ENCODE peak calls at places on chromosomes 11 and 22, in eight cellular contexts. B is pancreas; R is bronchial epithelial cell; A is fibroblast of mammary gland; N is dorsolateral prefrontal cortex; J is osteocyte; W is CD8-positive, alpha-beta T cell; S is astrocyte of the spinal cord. Y is an unnamed sample.

GRCh38 chr22:30906946-30907345 is 61.6 kb downstream of the MORC2 start:
- DNase-seq in B (no peak), R (no peak), A (no peak), N (no peak), J (peak), W (no peak), S (no peak), Y (no peak)

GRCh38 chr22:49753276-49753884 is 74.3 kb downstream of the BRD1 start:
- DNase-seq in B (peak), R (no peak), A (no peak), N (peak), J (no peak), W (no peak), S (no peak), Y (no peak)

GRCh38 chr11:47524200-47524874 is 28.6 kb downstream of the CELF1 start:
- DNase-seq in B (no peak), R (peak), A (peak), N (peak), J (no peak), W (no peak), S (peak), Y (no peak)

GRCh38 chr22:24827305-24827704 is 21.3 kb downstream of the SGSM1 start:
- DNase-seq in B (peak), R (no peak), A (no peak), N (no peak), J (no peak), W (no peak), S (no peak), Y (no peak)

GRCh38 chr22:35349704-35350538 is 31.0 kb upstream of the HMOX1 start:
- DNase-seq in B (no peak), R (no peak), A (no peak), N (no peak), J (no peak), W (no peak), S (peak), Y (no peak)

GRCh38 chr11:4448995-4449394 is at the start of gene OR52K2:
- DNase-seq in B (no peak), R (no peak), A (no peak), N (no peak), J (no peak), W (no peak), S (no peak), Y (no peak)

GRCh38 chr11:79925570-79925969 is 484.7 kb upstream of the TENM4 start:
- DNase-seq in B (no peak), R (no peak), A (no peak), N (no peak), J (no peak), W (no peak), S (no peak), Y (no peak)

GRCh38 chr11:1292018-1292643 is 17.3 kb downstream of the TOLLIP start:
- DNase-seq in B (no peak), R (no peak), A (no peak), N (peak), J (no peak), W (no peak), S (no peak), Y (no peak)

DNA sequence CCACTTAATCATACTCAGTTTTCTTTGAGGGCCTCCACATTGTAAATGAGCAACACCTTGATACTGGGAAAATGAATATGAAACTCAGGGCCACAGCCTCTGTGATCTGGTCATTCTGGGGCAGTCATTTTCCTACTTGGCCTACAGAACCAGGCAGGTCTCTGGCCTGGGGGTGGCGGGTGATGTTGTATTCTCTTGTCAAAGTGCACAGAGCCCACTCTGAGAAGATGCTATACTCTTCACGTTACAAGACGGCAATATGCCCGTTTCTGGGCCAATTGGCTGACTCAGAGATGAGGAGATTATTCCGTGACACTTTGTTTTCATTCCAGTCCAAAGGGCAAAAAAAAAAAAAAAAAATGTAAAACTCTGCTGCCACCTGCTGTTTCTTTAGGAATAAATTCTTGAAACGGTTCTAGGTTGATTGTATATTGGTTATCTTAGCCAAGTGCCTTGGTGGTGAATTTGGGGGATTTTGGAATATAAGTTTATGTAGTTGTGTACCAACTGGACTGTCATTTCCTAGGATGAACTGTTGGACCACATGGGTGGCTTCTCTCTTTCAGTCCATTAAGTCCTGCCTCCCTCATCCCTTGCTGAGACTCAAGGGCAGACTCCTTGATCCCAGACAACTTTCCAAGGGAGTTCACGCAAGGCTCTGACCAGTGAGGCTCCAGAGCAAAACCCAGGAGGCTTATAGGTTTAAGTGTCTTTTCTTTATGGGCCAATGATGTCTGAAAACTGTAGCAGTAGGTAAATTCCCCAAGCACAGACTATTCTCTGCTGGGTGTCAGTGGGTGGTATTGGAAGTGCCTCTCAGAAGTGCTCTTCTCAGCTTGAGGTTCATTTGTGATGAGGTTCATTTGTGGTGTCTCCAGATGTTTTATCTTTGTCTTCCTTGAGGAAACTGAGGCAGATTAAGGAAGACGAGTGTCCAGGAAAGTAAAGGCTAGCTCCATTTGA is 18.2 kb downstream of the ADM start:
- DNase-seq in B (no peak), R (peak), A (peak), N (no peak), J (no peak), W (no peak), S (peak), Y (no peak)
- TF ChIP-seq CTCF in B (no peak), R (peak), A (peak), N (peak), J (peak), W (peak), S (peak), Y (peak)

DNA sequence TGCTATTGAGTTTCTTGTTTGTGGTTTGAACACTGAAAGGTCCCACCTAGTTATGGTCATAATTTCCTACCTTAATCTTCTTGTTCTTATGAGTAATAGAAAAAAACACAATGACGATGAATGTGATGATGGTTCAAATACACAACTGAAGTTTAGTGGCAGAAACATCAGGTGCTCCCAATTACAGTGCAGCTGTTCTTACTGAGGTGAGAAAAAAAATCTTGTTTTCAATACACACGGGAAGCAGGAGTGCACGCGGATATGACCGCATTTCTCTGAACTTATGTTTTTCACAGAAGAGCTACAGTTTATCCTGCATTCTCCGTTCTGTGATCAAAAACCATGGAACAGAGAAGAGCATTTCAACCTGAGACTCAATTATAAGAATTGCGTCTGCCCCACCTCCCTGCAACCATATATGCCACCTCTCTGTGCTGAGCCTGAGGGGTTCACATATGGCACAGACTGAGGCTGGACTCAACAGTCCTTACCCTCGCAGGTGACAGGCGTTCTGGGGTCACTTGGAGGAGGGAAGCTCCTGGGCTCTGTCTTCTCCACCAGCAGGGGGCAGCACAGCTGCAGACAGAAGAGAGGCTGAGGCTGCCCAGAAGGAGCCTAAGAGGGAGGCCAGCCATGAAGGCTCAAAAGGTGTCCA is 99.7 kb upstream of the IGLL5 start:
- DNase-seq in B (peak), R (peak), A (peak), N (peak), J (peak), W (peak), S (peak), Y (peak)
- TF ChIP-seq CTCF in B (peak), R (peak), A (peak), N (peak), J (peak), W (peak), S (peak), Y (peak)

GRCh38 chr11:114159802-114160588 is 100.5 kb downstream of the ZBTB16 start:
- DNase-seq in B (peak), R (peak), A (peak), N (peak), J (peak), W (peak), S (peak), Y (peak)
- TF ChIP-seq CTCF in B (no peak), R (no peak), A (no peak), N (no peak), J (no peak), W (no peak), S (peak), Y (peak)

DNA sequence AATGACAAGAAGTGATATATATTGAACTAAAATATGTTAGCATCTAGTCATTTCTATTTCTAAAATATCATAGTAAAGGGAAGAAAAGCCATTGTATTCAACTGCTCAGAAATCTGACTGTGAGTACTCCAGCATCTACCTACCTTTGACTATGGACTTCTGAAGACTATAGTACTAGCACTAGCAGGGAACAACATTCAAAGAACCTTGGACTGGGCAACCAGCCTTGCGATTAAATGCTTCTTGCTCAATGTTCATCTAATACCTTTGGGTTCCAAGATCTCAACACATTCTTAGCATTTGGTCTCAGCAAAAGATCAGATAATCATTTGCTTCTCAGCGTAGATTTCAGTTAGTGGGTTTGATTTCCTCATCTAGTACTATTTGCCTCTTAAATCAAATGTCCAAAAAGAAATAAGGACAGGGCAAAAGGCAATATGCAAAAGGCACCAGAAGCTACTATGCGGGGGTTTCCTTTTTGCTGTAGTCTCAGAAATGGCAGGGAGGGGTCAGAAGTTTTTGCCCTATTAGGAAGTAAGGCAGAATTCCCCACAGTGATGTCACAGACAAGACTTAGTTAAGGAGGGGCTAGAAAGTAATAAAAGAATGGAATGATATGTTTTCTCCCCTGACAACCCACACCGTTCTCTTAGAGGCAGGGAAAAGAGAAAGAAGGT is 80.6 kb downstream of the GAB2 start:
- DNase-seq in B (no peak), R (no peak), A (no peak), N (no peak), J (no peak), W (no peak), S (no peak), Y (peak)
- TF ChIP-seq CTCF in B (no peak), R (no peak), A (no peak), N (no peak), J (no peak), W (no peak), S (no peak), Y (no peak)

GRCh38 chr22:39312410-39312809 is 7.0 kb downstream of the RPL3 start:
- DNase-seq in B (no peak), R (no peak), A (no peak), N (no peak), J (no peak), W (no peak), S (no peak), Y (no peak)

GRCh38 chr22:39316440-39317083 is 2.9 kb downstream of the RPL3 start:
- DNase-seq in B (peak), R (peak), A (peak), N (peak), J (peak), W (peak), S (peak), Y (peak)

GRCh38 chr22:39313258-39314001 is 6.0 kb downstream of the RPL3 start:
- DNase-seq in B (no peak), R (no peak), A (no peak), N (no peak), J (no peak), W (no peak), S (no peak), Y (no peak)

GRCh38 chr22:39315389-39315788 is 4.0 kb downstream of the RPL3 start:
- DNase-seq in B (no peak), R (no peak), A (no peak), N (no peak), J (no peak), W (no peak), S (no peak), Y (no peak)

DNA sequence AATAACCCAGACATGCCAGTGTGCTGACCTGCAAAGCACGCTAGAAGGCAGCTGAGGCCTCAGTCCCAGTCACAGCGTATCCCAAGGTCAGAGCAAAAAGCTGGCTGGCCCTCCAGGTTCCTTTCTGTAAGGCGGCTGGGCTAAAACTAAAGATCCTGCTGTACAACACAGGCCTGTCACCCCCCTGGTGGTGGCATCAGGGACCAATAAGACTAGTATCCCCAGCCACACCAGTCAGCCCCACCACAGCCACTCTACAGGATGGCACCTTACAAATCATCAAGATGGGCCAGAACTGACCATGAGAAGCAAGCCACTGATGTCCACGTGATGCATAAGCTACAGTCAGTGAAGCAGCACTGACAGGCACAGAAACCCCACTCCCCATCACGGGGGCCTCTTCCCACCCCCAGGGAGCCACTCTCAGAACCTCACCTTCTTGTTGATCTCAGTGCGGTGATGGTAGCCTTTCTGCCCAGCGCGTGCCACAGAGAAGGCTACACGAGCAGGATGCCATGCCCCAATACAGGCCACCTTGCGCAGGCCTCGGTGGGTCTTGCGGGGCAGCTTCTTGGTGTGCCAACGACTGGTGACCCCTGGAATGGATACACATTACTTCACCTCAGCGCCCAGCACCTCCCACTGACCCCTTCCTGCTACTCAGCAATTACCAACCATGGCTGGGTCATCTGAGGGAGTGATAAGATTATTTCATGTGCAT is 5.0 kb downstream of the RPL3 start:
- DNase-seq in B (no peak), R (no peak), A (no peak), N (no peak), J (no peak), W (no peak), S (no peak), Y (no peak)
- TF ChIP-seq CTCF in B (no peak), R (peak), A (no peak), N (no peak), J (peak), W (no peak), S (peak), Y (peak)

GRCh38 chr22:27397948-27398330 is 403.6 kb downstream of the MN1 start:
- DNase-seq in B (no peak), R (no peak), A (peak), N (no peak), J (no peak), W (no peak), S (no peak), Y (no peak)
- TF ChIP-seq CTCF in B (no peak), R (no peak), A (no peak), N (no peak), J (peak), W (no peak), S (no peak), Y (no peak)